ENCODE peak calls at places on chromosomes 11 and 22, in six cellular contexts. K is fibroblast of mammary gland; R is neuronal stem cell; H is CD8-positive, alpha-beta T cell; Z is astrocyte; T is A549. X is an unnamed sample.

GRCh38 chr22:37777122-37777687 is 30.5 kb upstream of the GCAT start:
- DNase-seq in K (peak; percentile 93), R (no peak), H (no peak), Z (peak; percentile 87), T (no peak), X (peak; percentile 73)

GRCh38 chr11:131691558-131692041 is 321.2 kb downstream of the NTM start:
- DNase-seq in K (peak; percentile 31), R (no peak), H (no peak), Z (no peak), T (no peak), X (no peak)

GRCh38 chr22:31291716-31292644 is at the start of gene PIK3IP1:
- DNase-seq in K (peak; percentile 87), R (peak; percentile 64), H (peak; percentile 92), Z (peak; percentile 74), T (peak; percentile 66), X (peak; percentile 92)

GRCh38 chr22:49263101-49263500 is 564.6 kb downstream of the BRD1 start:
- DNase-seq in K (no peak), R (no peak), H (no peak), Z (no peak), T (no peak), X (no peak)

GRCh38 chr11:124922831-124923230 is 3.8 kb downstream of the HEPN1 start:
- DNase-seq in K (no peak), R (no peak), H (no peak), Z (no peak), T (no peak), X (no peak)

GRCh38 chr22:44309647-44310046 is 3.1 kb downstream of the SHISAL1 start:
- DNase-seq in K (peak; percentile 30), R (no peak), H (no peak), Z (no peak), T (no peak), X (no peak)

GRCh38 chr11:42237701-42238235 is 778.3 kb upstream of the LRRC4C start:
- DNase-seq in K (peak; percentile 74), R (no peak), H (no peak), Z (peak; percentile 91), T (no peak), X (no peak)

GRCh38 chr11:26583550-26583949 is 11.5 kb upstream of the MUC15 start:
- DNase-seq in K (peak; percentile 80), R (no peak), H (no peak), Z (no peak), T (no peak), X (no peak)

GRCh38 chr11:67732045-67732787 is 57.8 kb upstream of the ALDH3B2 start:
- DNase-seq in K (no peak), R (no peak), H (peak; percentile 60), Z (no peak), T (peak; percentile 63), X (no peak)

GRCh38 chr11:75813622-75814039 is 1.4 kb upstream of the UVRAG start:
- DNase-seq in K (peak; percentile 36), R (no peak), H (no peak), Z (peak; percentile 23), T (no peak), X (no peak)

GRCh38 chr11:112212710-112213109 is 13.5 kb upstream of the PTS start:
- DNase-seq in K (no peak), R (no peak), H (no peak), Z (no peak), T (no peak), X (no peak)

GRCh38 chr22:30186048-30186447 is 60.5 kb downstream of the LIF start:
- DNase-seq in K (no peak), R (no peak), H (no peak), Z (no peak), T (no peak), X (no peak)

GRCh38 chr11:117909611-117910382 is 19.4 kb downstream of the TMPRSS13 start:
- DNase-seq in K (no peak), R (no peak), H (no peak), Z (no peak), T (no peak), X (no peak)

GRCh38 chr11:113881856-113882255 is 6.5 kb upstream of the USP28 start:
- DNase-seq in K (no peak), R (no peak), H (no peak), Z (no peak), T (no peak), X (no peak)

GRCh38 chr22:20319041-20319744 is 667 bp downstream of the DGCR6L start:
- DNase-seq in K (no peak), R (no peak), H (no peak), Z (no peak), T (no peak), X (no peak)

GRCh38 chr11:78290293-78291176 is 101.8 kb downstream of the USP35 start:
- DNase-seq in K (peak; percentile 93), R (no peak), H (no peak), Z (no peak), T (no peak), X (peak; percentile 76)

GRCh38 chr22:17090550-17090949 is 5.8 kb downstream of the IL17RA start:
- DNase-seq in K (no peak), R (no peak), H (no peak), Z (no peak), T (no peak), X (no peak)

GRCh38 chr11:12200359-12201015 is 90.1 kb downstream of the MICAL2 start:
- DNase-seq in K (peak; percentile 77), R (no peak), H (no peak), Z (peak; percentile 87), T (no peak), X (no peak)

GRCh38 chr11:31676280-31676982 is 134.7 kb downstream of the PAX6 start:
- DNase-seq in K (no peak), R (no peak), H (no peak), Z (no peak), T (no peak), X (no peak)

GRCh38 chr11:61830318-61831105 is 2.4 kb downstream of the FADS2 start:
- DNase-seq in K (no peak), R (no peak), H (no peak), Z (peak; percentile 28), T (no peak), X (no peak)

GRCh38 chr11:132942611-132943324 is 589.5 kb downstream of the OPCML start:
- DNase-seq in K (no peak), R (peak; percentile 14), H (no peak), Z (no peak), T (no peak), X (no peak)
- H3K4me3 ChIP-seq in K (no peak overlapping the region), R (peak overlapping the region; percentile 79), H (no peak overlapping the region), Z (peak overlapping the region; percentile 67), T (no peak overlapping the region), X (no peak overlapping the region)

GRCh38 chr22:42855726-42856125 is 1.3 kb downstream of the ARFGAP3 start:
- DNase-seq in K (no peak), R (no peak), H (no peak), Z (no peak), T (no peak), X (no peak)
- H3K4me3 ChIP-seq in K (peak overlapping the region; percentile 75), R (no peak overlapping the region), H (peak overlapping the region; percentile 85), Z (peak overlapping the region; percentile 88), T (peak overlapping the region; percentile 91), X (peak overlapping the region; percentile 90)

GRCh38 chr11:57648791-57649735 is 649 bp downstream of the YPEL4 start:
- DNase-seq in K (peak; percentile 46), R (no peak), H (no peak), Z (no peak), T (no peak), X (no peak)
- H3K4me3 ChIP-seq in K (peak overlapping the region; percentile 52), R (peak overlapping the region; percentile 71), H (peak overlapping the region; percentile 78), Z (peak overlapping the region; percentile 53), T (peak overlapping the region; percentile 35), X (peak overlapping the region; percentile 7)

GRCh38 chr22:27108425-27109114 is 451.2 kb downstream of the MIAT start:
- DNase-seq in K (no peak), R (no peak), H (no peak), Z (peak; percentile 45), T (no peak), X (no peak)
- H3K4me3 ChIP-seq in K (no peak overlapping the region), R (no peak overlapping the region), H (no peak overlapping the region), Z (no peak overlapping the region), T (no peak overlapping the region), X (no peak overlapping the region)